ENCODE peak calls at places on chromosome 3, in eight cellular contexts. One of them, this sample, is unnamed.

GRCh38 chr3:52405601-52406115 is 39.2 kb downstream of the SEMA3G start:
- DNase-seq in HepG2: no peak
- DNase-seq in GM23338: no peak
- DNase-seq in Panc1: no peak
- DNase-seq in HCT116: no peak
- DNase-seq in SK-N-SH: peak
- DNase-seq in K562: no peak
- DNase-seq in GM12878: no peak
- DNase-seq in this sample: no peak

GRCh38 chr3:142929109-142929508 is 34.4 kb downstream of the PAQR9 start:
- DNase-seq in HCT116: peak
- DNase-seq in HepG2: peak
- DNase-seq in GM12878: no peak
- DNase-seq in SK-N-SH: no peak
- DNase-seq in K562: peak
- DNase-seq in GM23338: peak
- DNase-seq in Panc1: peak
- DNase-seq in this sample: peak

GRCh38 chr3:133843634-133844033 is 38.0 kb downstream of the SRPRB start:
- DNase-seq in SK-N-SH: no peak
- DNase-seq in GM12878: no peak
- DNase-seq in K562: peak
- DNase-seq in HCT116: no peak
- DNase-seq in GM23338: no peak
- DNase-seq in Panc1: no peak
- DNase-seq in HepG2: no peak
- DNase-seq in this sample: no peak

GRCh38 chr3:132088291-132088690 is 53.5 kb upstream of the CPNE4 start:
- DNase-seq in Panc1: no peak
- DNase-seq in SK-N-SH: no peak
- DNase-seq in GM23338: no peak
- DNase-seq in K562: no peak
- DNase-seq in GM12878: no peak
- DNase-seq in HepG2: no peak
- DNase-seq in HCT116: no peak
- DNase-seq in this sample: no peak

GRCh38 chr3:171996178-171996817 is 43.1 kb upstream of the FNDC3B start:
- DNase-seq in Panc1: no peak
- DNase-seq in HepG2: no peak
- DNase-seq in K562: no peak
- DNase-seq in HCT116: no peak
- DNase-seq in SK-N-SH: no peak
- DNase-seq in GM23338: no peak
- DNase-seq in GM12878: no peak
- DNase-seq in this sample: no peak

GRCh38 chr3:114775395-114775794 is 371.7 kb downstream of the ZBTB20 start:
- DNase-seq in Panc1: no peak
- DNase-seq in K562: no peak
- DNase-seq in GM12878: no peak
- DNase-seq in HepG2: no peak
- DNase-seq in HCT116: no peak
- DNase-seq in SK-N-SH: no peak
- DNase-seq in GM23338: no peak
- DNase-seq in this sample: no peak

GRCh38 chr3:141845407-141846049 is 30.9 kb upstream of the ATP1B3 start:
- DNase-seq in GM23338: peak
- DNase-seq in SK-N-SH: no peak
- DNase-seq in HCT116: no peak
- DNase-seq in Panc1: no peak
- DNase-seq in HepG2: no peak
- DNase-seq in GM12878: no peak
- DNase-seq in K562: no peak
- DNase-seq in this sample: no peak

GRCh38 chr3:107184375-107184774 is 192.9 kb upstream of the CCDC54 start:
- DNase-seq in Panc1: no peak
- DNase-seq in SK-N-SH: no peak
- DNase-seq in K562: no peak
- DNase-seq in HCT116: no peak
- DNase-seq in HepG2: no peak
- DNase-seq in GM23338: peak
- DNase-seq in GM12878: no peak
- DNase-seq in this sample: no peak

DNA sequence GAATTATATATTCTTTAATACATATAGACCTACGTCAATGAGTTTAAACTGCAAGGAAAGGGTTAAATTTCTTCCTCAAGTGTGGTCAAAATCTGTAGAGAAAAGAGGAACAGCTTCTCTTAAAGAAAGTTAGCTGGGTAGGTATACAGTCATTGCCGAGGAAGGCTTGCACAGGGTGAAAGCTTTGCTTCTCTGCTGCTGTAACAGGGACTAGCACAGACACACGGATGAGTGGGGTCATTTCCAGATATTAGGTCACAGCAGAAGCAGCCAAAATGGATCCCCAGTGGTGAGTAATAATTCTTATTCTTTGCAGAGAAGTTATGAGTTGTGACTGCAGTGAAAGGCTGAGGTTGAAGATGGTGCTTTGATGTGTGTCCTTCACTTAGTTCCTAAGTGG is at the start of gene CD86:
- DNase-seq in HepG2: no peak
- DNase-seq in HCT116: no peak
- DNase-seq in GM23338: no peak
- DNase-seq in GM12878: peak
- DNase-seq in Panc1: no peak
- DNase-seq in K562: no peak
- DNase-seq in SK-N-SH: no peak
- DNase-seq in this sample: peak
- TF ChIP-seq REST in HepG2: no peak
- TF ChIP-seq REST in HCT116: no peak
- TF ChIP-seq REST in GM23338: no peak
- TF ChIP-seq REST in GM12878: no peak
- TF ChIP-seq REST in Panc1: no peak
- TF ChIP-seq REST in K562: no peak
- TF ChIP-seq REST in SK-N-SH: no peak
- TF ChIP-seq REST in this sample: no peak

GRCh38 chr3:183818706-183819624 is 6.4 kb downstream of the MAP6D1 start:
- DNase-seq in HCT116: no peak
- DNase-seq in GM12878: no peak
- DNase-seq in K562: no peak
- DNase-seq in SK-N-SH: no peak
- DNase-seq in GM23338: no peak
- DNase-seq in Panc1: no peak
- DNase-seq in HepG2: no peak
- DNase-seq in this sample: no peak
- TF ChIP-seq POLR2AphosphoS5 in HCT116: no peak
- TF ChIP-seq POLR2AphosphoS5 in GM12878: no peak
- TF ChIP-seq POLR2AphosphoS5 in K562: no peak
- TF ChIP-seq POLR2AphosphoS5 in SK-N-SH: no peak
- TF ChIP-seq POLR2AphosphoS5 in GM23338: no peak
- TF ChIP-seq POLR2AphosphoS5 in Panc1: no peak
- TF ChIP-seq POLR2AphosphoS5 in HepG2: no peak
- TF ChIP-seq POLR2AphosphoS5 in this sample: no peak

DNA sequence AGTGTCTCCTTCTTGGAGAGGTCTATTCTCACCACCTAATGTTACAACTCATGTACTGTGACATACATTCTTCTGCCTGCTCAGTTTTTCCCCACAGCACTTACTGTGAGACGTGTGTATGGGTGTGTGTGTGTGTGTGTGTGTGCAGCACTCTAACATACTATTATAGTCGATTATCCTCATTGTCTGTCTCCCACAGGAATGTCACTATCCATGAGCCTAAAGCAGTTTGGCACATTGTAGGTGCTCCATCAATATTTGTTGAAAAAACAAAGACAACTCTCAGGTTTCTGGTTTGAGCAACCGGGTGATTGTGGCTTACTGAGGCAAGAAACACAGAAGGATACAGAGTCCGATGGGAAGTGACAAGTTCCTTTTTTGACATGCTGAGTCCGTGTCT is 8.6 kb upstream of the ZNF148 start:
- DNase-seq in Panc1: no peak
- DNase-seq in HepG2: peak
- DNase-seq in SK-N-SH: no peak
- DNase-seq in GM23338: no peak
- DNase-seq in K562: no peak
- DNase-seq in HCT116: no peak
- DNase-seq in GM12878: no peak
- DNase-seq in this sample: peak
- TF ChIP-seq REST in Panc1: no peak
- TF ChIP-seq REST in HepG2: no peak
- TF ChIP-seq REST in SK-N-SH: no peak
- TF ChIP-seq REST in GM23338: no peak
- TF ChIP-seq REST in K562: no peak
- TF ChIP-seq REST in HCT116: no peak
- TF ChIP-seq REST in GM12878: no peak
- TF ChIP-seq REST in this sample: no peak

GRCh38 chr3:64687381-64687780 is 419 bp downstream of the ADAMTS9 start:
- DNase-seq in SK-N-SH: peak
- DNase-seq in HepG2: no peak
- DNase-seq in Panc1: no peak
- DNase-seq in HCT116: no peak
- DNase-seq in K562: no peak
- DNase-seq in GM12878: no peak
- DNase-seq in GM23338: no peak
- DNase-seq in this sample: no peak

GRCh38 chr3:64686446-64686908 is 1.3 kb downstream of the ADAMTS9 start:
- DNase-seq in SK-N-SH: peak
- DNase-seq in K562: no peak
- DNase-seq in Panc1: no peak
- DNase-seq in HepG2: peak
- DNase-seq in GM23338: peak
- DNase-seq in GM12878: no peak
- DNase-seq in HCT116: no peak
- DNase-seq in this sample: no peak

GRCh38 chr3:64685800-64686445 is 1.9 kb downstream of the ADAMTS9 start:
- DNase-seq in HepG2: peak
- DNase-seq in SK-N-SH: peak
- DNase-seq in HCT116: peak
- DNase-seq in K562: peak
- DNase-seq in Panc1: no peak
- DNase-seq in GM12878: no peak
- DNase-seq in GM23338: peak
- DNase-seq in this sample: no peak

GRCh38 chr3:64685331-64685799 is 2.4 kb downstream of the ADAMTS9 start:
- DNase-seq in K562: no peak
- DNase-seq in Panc1: no peak
- DNase-seq in GM12878: no peak
- DNase-seq in GM23338: no peak
- DNase-seq in HCT116: no peak
- DNase-seq in SK-N-SH: peak
- DNase-seq in HepG2: no peak
- DNase-seq in this sample: no peak

GRCh38 chr3:64687781-64688515 is at the start of gene ADAMTS9:
- DNase-seq in GM23338: peak
- DNase-seq in Panc1: no peak
- DNase-seq in HCT116: no peak
- DNase-seq in HepG2: no peak
- DNase-seq in K562: no peak
- DNase-seq in GM12878: no peak
- DNase-seq in SK-N-SH: peak
- DNase-seq in this sample: no peak
- TF ChIP-seq POLR2AphosphoS5 in GM23338: no peak
- TF ChIP-seq POLR2AphosphoS5 in Panc1: no peak
- TF ChIP-seq POLR2AphosphoS5 in HCT116: no peak
- TF ChIP-seq POLR2AphosphoS5 in HepG2: no peak
- TF ChIP-seq POLR2AphosphoS5 in K562: no peak
- TF ChIP-seq POLR2AphosphoS5 in GM12878: no peak
- TF ChIP-seq POLR2AphosphoS5 in SK-N-SH: peak
- TF ChIP-seq POLR2AphosphoS5 in this sample: no peak

DNA sequence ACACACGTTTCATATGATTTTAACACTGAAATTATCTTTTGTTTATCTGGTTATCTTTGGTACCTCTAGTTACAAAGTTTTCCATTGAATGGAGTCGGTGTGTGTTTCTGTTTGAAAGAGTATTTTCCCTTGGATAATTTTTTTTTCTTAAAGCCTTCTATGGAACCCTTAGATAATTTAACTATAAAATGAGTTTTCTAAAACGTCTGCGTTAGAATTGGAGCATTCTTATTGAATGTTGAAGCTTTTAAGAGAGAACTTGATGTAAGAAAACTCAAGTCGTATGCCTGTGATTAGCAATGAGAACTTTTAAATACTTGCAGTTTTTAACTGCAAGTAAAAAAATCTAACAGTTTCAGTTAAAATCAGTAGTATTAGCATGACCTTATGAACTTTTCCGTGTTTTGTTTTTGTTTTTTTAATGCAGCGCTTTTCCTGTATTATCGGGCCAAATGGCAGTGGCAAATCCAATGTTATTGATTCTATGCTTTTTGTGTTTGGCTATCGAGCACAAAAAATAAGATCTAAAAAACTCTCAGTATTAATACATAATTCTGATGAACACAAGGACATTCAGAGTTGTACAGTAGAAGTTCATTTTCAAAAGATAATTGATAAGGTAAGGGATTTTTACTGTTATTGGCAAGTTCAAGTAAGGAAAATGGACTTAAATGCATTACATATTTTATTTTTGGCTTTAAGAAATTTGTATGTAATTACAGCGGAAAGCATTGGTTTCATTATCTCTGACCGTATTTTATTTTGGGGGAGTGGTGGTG is 3.0 kb downstream of the SMC4 start:
- DNase-seq in SK-N-SH: no peak
- DNase-seq in HepG2: no peak
- DNase-seq in GM23338: no peak
- DNase-seq in GM12878: no peak
- DNase-seq in Panc1: no peak
- DNase-seq in K562: no peak
- DNase-seq in HCT116: no peak
- DNase-seq in this sample: no peak
- TF ChIP-seq REST in SK-N-SH: no peak
- TF ChIP-seq REST in HepG2: no peak
- TF ChIP-seq REST in GM23338: no peak
- TF ChIP-seq REST in GM12878: no peak
- TF ChIP-seq REST in Panc1: no peak
- TF ChIP-seq REST in K562: no peak
- TF ChIP-seq REST in HCT116: no peak
- TF ChIP-seq REST in this sample: no peak

GRCh38 chr3:183253364-183253960 is 409 bp downstream of the B3GNT5 start:
- DNase-seq in HCT116: no peak
- DNase-seq in GM12878: no peak
- DNase-seq in Panc1: no peak
- DNase-seq in SK-N-SH: peak
- DNase-seq in GM23338: no peak
- DNase-seq in K562: peak
- DNase-seq in HepG2: no peak
- DNase-seq in this sample: peak

GRCh38 chr3:183253961-183254815 is 1.1 kb downstream of the B3GNT5 start:
- DNase-seq in GM12878: no peak
- DNase-seq in K562: peak
- DNase-seq in HCT116: no peak
- DNase-seq in HepG2: no peak
- DNase-seq in Panc1: no peak
- DNase-seq in SK-N-SH: peak
- DNase-seq in GM23338: peak
- DNase-seq in this sample: no peak

GRCh38 chr3:183252973-183253363 is at the start of gene B3GNT5:
- DNase-seq in HCT116: peak
- DNase-seq in GM12878: no peak
- DNase-seq in Panc1: no peak
- DNase-seq in K562: peak
- DNase-seq in GM23338: peak
- DNase-seq in HepG2: no peak
- DNase-seq in SK-N-SH: peak
- DNase-seq in this sample: no peak

GRCh38 chr3:183252108-183252782 is 808 bp upstream of the B3GNT5 start:
- DNase-seq in K562: no peak
- DNase-seq in SK-N-SH: no peak
- DNase-seq in HepG2: no peak
- DNase-seq in GM12878: no peak
- DNase-seq in Panc1: no peak
- DNase-seq in HCT116: no peak
- DNase-seq in GM23338: no peak
- DNase-seq in this sample: no peak

GRCh38 chr3:183254816-183255730 is 2.0 kb downstream of the B3GNT5 start:
- DNase-seq in GM23338: no peak
- DNase-seq in GM12878: no peak
- DNase-seq in HCT116: no peak
- DNase-seq in HepG2: no peak
- DNase-seq in Panc1: no peak
- DNase-seq in SK-N-SH: no peak
- DNase-seq in K562: peak
- DNase-seq in this sample: peak
- TF ChIP-seq POLR2AphosphoS5 in GM23338: no peak
- TF ChIP-seq POLR2AphosphoS5 in GM12878: no peak
- TF ChIP-seq POLR2AphosphoS5 in HCT116: no peak
- TF ChIP-seq POLR2AphosphoS5 in HepG2: no peak
- TF ChIP-seq POLR2AphosphoS5 in Panc1: no peak
- TF ChIP-seq POLR2AphosphoS5 in SK-N-SH: no peak
- TF ChIP-seq POLR2AphosphoS5 in K562: peak
- TF ChIP-seq POLR2AphosphoS5 in this sample: peak

This sample was measured in HL-60.